ENCODE peak calls at places on chromosome 10, in nine cellular contexts. G, X, H, U, B, N, Y, M and Z are unnamed samples. For H3K4me1, the result is how much of the 10 kb centered on the place peaks cover.

GRCh38 chr10:26555719-26556368 is 117.7 kb downstream of the APBB1IP start:
- DNase-seq in G (no peak), X (no peak), H (peak), U (peak), B (peak), N (no peak), Y (peak), M (no peak), Z (no peak)

GRCh38 chr10:73915206-73915851 is 4.4 kb downstream of the PLAU start:
- DNase-seq in G (no peak), X (no peak), H (no peak), U (no peak), B (no peak), N (no peak), Y (no peak), M (no peak), Z (no peak)

GRCh38 chr10:110446954-110447608 is 50.6 kb upstream of the DUSP5 start:
- DNase-seq in G (no peak), X (no peak), H (no peak), U (no peak), B (peak), N (no peak), Y (peak), M (peak), Z (peak)

GRCh38 chr10:96641896-96642295 is 55.1 kb upstream of the TM9SF3 start:
- DNase-seq in G (no peak), X (peak), H (no peak), U (no peak), B (no peak), N (no peak), Y (no peak), M (no peak), Z (no peak)

GRCh38 chr10:112330154-112330553 is 43.8 kb upstream of the ACSL5 start:
- DNase-seq in G (no peak), X (no peak), H (peak), U (no peak), B (no peak), N (no peak), Y (no peak), M (no peak), Z (no peak)

GRCh38 chr10:105189464-105189800 is 548.3 kb downstream of the SORCS3 start:
- DNase-seq in G (no peak), X (no peak), H (no peak), U (no peak), B (no peak), N (no peak), Y (peak), M (no peak), Z (no peak)

GRCh38 chr10:131387018-131387529 is 75.6 kb upstream of the TCERG1L start:
- DNase-seq in G (no peak), X (no peak), H (no peak), U (no peak), B (no peak), N (no peak), Y (no peak), M (peak), Z (no peak)

GRCh38 chr10:44989621-44990301 is 11.0 kb upstream of the ZNF22 start:
- DNase-seq in G (peak), X (peak), H (no peak), U (no peak), B (no peak), N (no peak), Y (no peak), M (no peak), Z (no peak)

GRCh38 chr10:33253411-33253810 is 81.1 kb downstream of the NRP1 start:
- DNase-seq in G (no peak), X (no peak), H (no peak), U (no peak), B (no peak), N (no peak), Y (no peak), M (no peak), Z (no peak)

GRCh38 chr10:63672491-63672890 is 151.3 kb downstream of the REEP3 start:
- DNase-seq in G (no peak), X (no peak), H (no peak), U (no peak), B (no peak), N (no peak), Y (no peak), M (no peak), Z (no peak)

GRCh38 chr10:75476569-75476968 is 45.1 kb downstream of the LRMDA start:
- DNase-seq in G (no peak), X (no peak), H (no peak), U (no peak), B (no peak), N (no peak), Y (no peak), M (no peak), Z (no peak)

GRCh38 chr10:27252267-27253000 is 11.8 kb upstream of the ACBD5 start:
- DNase-seq in G (no peak), X (peak), H (peak), U (peak), B (peak), N (peak), Y (peak), M (peak), Z (no peak)

GRCh38 chr10:131478398-131478989 is 167.0 kb upstream of the TCERG1L start:
- DNase-seq in G (no peak), X (no peak), H (no peak), U (no peak), B (no peak), N (no peak), Y (no peak), M (no peak), Z (no peak)

GRCh38 chr10:66747451-66747850 is 178.4 kb upstream of the LRRTM3 start:
- DNase-seq in G (no peak), X (no peak), H (no peak), U (no peak), B (no peak), N (no peak), Y (peak), M (no peak), Z (peak)

GRCh38 chr10:23345861-23346260 is 1.3 kb upstream of the C10orf67 start:
- DNase-seq in G (no peak), X (no peak), H (no peak), U (no peak), B (no peak), N (no peak), Y (peak), M (no peak), Z (peak)

GRCh38 chr10:131726967-131727366 is 173.8 kb upstream of the PPP2R2D start:
- DNase-seq in G (no peak), X (no peak), H (no peak), U (no peak), B (no peak), N (peak), Y (no peak), M (peak), Z (no peak)

GRCh38 chr10:77497748-77498147 is 139.9 kb downstream of the KCNMA1 start:
- DNase-seq in G (no peak), X (no peak), H (no peak), U (no peak), B (no peak), N (no peak), Y (no peak), M (no peak), Z (no peak)

GRCh38 chr10:72045586-72045985 is 42.8 kb downstream of the SPOCK2 start:
- DNase-seq in G (no peak), X (no peak), H (no peak), U (no peak), B (no peak), N (no peak), Y (peak), M (no peak), Z (no peak)
- H3K4me3 ChIP-seq in G (no peak), X (no peak), H (no peak), U (no peak), B (no peak), N (no peak), Y (no peak), M (no peak), Z (no peak)

DNA sequence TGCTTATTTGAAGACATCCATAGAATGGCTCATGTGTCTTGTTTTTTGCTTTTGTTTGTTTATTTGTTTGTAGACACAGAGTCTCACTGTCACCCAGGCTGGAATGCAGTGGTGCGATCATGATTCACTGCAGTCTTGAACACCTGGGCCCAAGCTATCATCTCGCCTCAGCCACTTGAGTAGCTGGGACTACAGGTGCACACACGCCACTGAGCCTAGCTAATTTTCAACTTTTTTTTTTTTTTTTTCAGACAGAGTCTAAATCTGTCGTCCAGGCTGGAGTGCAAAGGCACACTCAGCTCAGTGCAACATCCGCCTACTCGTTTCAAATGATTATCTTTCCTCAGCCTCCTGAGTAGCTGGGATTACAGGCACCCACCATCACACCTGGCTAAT is 83.3 kb upstream of the KLF6 start:
- DNase-seq in G (no peak), X (no peak), H (no peak), U (no peak), B (no peak), N (no peak), Y (no peak), M (no peak), Z (no peak)
- H3K4me1 ChIP-seq in G (under half), X (under half), H (under half), U (under half), B (under half), N (under half), Y (under half), M (under half), Z (under half)

GRCh38 chr10:117654105-117654504 is 111.6 kb downstream of the EMX2 start:
- DNase-seq in G (no peak), X (no peak), H (no peak), U (no peak), B (no peak), N (no peak), Y (no peak), M (no peak), Z (no peak)

GRCh38 chr10:117651121-117651520 is 108.6 kb downstream of the EMX2 start:
- DNase-seq in G (no peak), X (no peak), H (no peak), U (no peak), B (no peak), N (no peak), Y (no peak), M (no peak), Z (no peak)

GRCh38 chr10:117653170-117653515 is 110.6 kb downstream of the EMX2 start:
- DNase-seq in G (no peak), X (no peak), H (no peak), U (no peak), B (no peak), N (no peak), Y (peak), M (no peak), Z (peak)

GRCh38 chr10:117656385-117657367 is 114.1 kb downstream of the EMX2 start:
- DNase-seq in G (no peak), X (no peak), H (no peak), U (no peak), B (no peak), N (no peak), Y (no peak), M (no peak), Z (no peak)

GRCh38 chr10:117652228-117653169 is 110.0 kb downstream of the EMX2 start:
- DNase-seq in G (no peak), X (no peak), H (no peak), U (no peak), B (no peak), N (no peak), Y (no peak), M (no peak), Z (no peak)
- H3K4me3 ChIP-seq in G (no peak), X (no peak), H (no peak), U (no peak), B (no peak), N (no peak), Y (no peak), M (no peak), Z (no peak)

DNA sequence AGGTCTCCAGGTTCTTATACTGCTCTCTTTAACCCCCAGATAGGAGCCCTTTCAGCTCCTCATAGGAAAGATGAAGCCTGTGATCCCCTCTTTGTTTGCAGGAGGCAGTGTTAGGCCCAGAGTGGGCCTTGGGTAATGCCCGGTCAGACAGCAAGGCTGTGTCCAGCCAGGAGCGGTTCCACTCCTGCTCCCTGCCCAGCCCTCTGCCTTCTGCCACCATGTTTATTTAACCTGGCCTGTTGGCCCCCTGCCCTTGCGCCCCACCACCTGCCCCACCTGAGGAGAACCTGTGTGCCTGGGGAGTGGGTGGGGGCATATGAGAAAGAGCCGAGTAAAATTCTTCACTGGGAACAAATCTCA is 24.3 kb downstream of the CDH23 start:
- DNase-seq in G (no peak), X (no peak), H (no peak), U (no peak), B (no peak), N (no peak), Y (no peak), M (peak), Z (no peak)
- H3K4me1 ChIP-seq in G (under half), X (under half), H (under half), U (under half), B (under half), N (under half), Y (under half), M (under half), Z (under half)

DNA sequence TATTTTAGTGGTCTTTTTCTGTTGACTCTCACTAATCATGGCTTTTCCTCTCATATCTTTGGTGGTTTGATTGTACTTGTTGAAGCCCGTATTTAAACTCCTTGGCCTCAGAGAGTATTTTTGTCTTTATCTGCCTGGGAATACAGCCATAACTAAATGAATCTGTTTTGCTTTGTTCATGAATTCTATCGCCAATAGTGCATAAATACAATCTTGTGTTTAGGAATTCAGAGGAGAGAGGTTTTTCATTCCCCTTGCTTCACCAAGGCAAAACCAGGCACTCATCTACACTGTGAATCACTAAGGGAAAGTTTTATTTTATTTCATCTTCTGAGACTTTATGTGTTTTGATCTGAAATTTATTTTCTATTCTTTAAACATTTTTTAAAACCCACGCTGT is 152.7 kb downstream of the BICC1 start:
- DNase-seq in G (no peak), X (no peak), H (no peak), U (no peak), B (no peak), N (no peak), Y (peak), M (no peak), Z (no peak)
- H3K4me3 ChIP-seq in G (no peak), X (no peak), H (peak), U (no peak), B (no peak), N (no peak), Y (peak), M (no peak), Z (no peak)